ENCODE peak calls at places on chromosome 18, in nine cellular contexts. W is Karpas-422, J is body of pancreas, S is pancreas, X is IMR-90, D is kidney, V is PC-9, F is fibroblast of lung, Q is uterus. L is an unnamed sample.

GRCh38 chr18:26434887-26435286 is 113.5 kb downstream of the KCTD1 start:
- DNase-seq in V (no peak), F (peak; percentile 29), D (no peak), X (no peak), Q (no peak), J (no peak), S (no peak), W (no peak), L (no peak)

GRCh38 chr18:23718731-23719130 is 29.5 kb downstream of the LAMA3 start:
- DNase-seq in F (no peak), J (no peak), Q (no peak), V (no peak), X (no peak), S (no peak), D (no peak), W (no peak), L (no peak)

GRCh38 chr18:45357681-45358470 is 257.4 kb upstream of the SLC14A2 start:
- DNase-seq in W (no peak), D (no peak), F (no peak), X (no peak), S (peak; percentile 42), Q (no peak), V (no peak), J (peak; percentile 19), L (no peak)

GRCh38 chr18:45353530-45353929 is 261.7 kb upstream of the SLC14A2 start:
- DNase-seq in Q (no peak), V (peak; percentile 60), S (no peak), W (no peak), F (no peak), J (no peak), D (no peak), X (no peak), L (no peak)

GRCh38 chr18:78623142-78623541 is 356.5 kb upstream of the SALL3 start:
- DNase-seq in X (no peak), V (no peak), D (no peak), S (no peak), J (no peak), Q (no peak), W (no peak), F (no peak), L (no peak)

GRCh38 chr18:69400253-69400975 is at the start of gene DOK6:
- DNase-seq in F (peak; percentile 83), D (peak; percentile 80), V (no peak), W (no peak), X (peak; percentile 69), Q (peak; percentile 39), S (peak; percentile 27), J (peak; percentile 21), L (peak; percentile 82)

GRCh38 chr18:23401400-23402347 is 51.4 kb upstream of the RIOK3 start:
- DNase-seq in W (no peak), V (peak; percentile 83), F (peak; percentile 61), J (peak; percentile 47), D (peak; percentile 81), X (peak; percentile 73), S (no peak), Q (no peak), L (peak; percentile 56)

GRCh38 chr18:27213123-27213717 is 28.1 kb upstream of the CHST9 start:
- DNase-seq in S (no peak), F (no peak), X (no peak), J (no peak), W (no peak), D (no peak), Q (no peak), V (no peak), L (no peak)

GRCh38 chr18:25262920-25263319 is 89.0 kb downstream of the ZNF521 start:
- DNase-seq in Q (no peak), V (no peak), F (peak; percentile 47), X (peak; percentile 77), S (no peak), J (no peak), W (no peak), D (no peak), L (no peak)

GRCh38 chr18:70036771-70037452 is 89.2 kb upstream of the CD226 start:
- DNase-seq in S (no peak), D (no peak), J (no peak), X (no peak), W (peak; percentile 51), Q (no peak), F (no peak), V (no peak), L (no peak)

GRCh38 chr18:79611040-79611681 is 68.4 kb upstream of the CTDP1 start:
- DNase-seq in F (peak; percentile 47), V (peak; percentile 49), X (peak; percentile 92), S (no peak), W (no peak), Q (peak; percentile 61), J (peak; percentile 11), D (peak; percentile 54), L (peak; percentile 92)

GRCh38 chr18:73407506-73407905 is 539.7 kb upstream of the NETO1 start:
- DNase-seq in J (no peak), S (no peak), X (peak; percentile 45), D (no peak), F (peak; percentile 23), Q (peak; percentile 14), W (no peak), V (no peak), L (peak; percentile 20)

GRCh38 chr18:49059028-49059670 is 108.4 kb upstream of the SMAD7 start:
- DNase-seq in S (no peak), Q (no peak), V (no peak), W (peak; percentile 54), D (no peak), X (peak; percentile 24), J (no peak), F (peak; percentile 34), L (no peak)

GRCh38 chr18:23871410-23871809 is 143.1 kb upstream of the TTC39C start:
- DNase-seq in Q (no peak), D (no peak), F (no peak), W (no peak), X (no peak), V (no peak), J (no peak), S (no peak), L (peak; percentile 37)

GRCh38 chr18:64273724-64274123 is 124.8 kb upstream of the LINC00305 start:
- DNase-seq in S (no peak), X (no peak), Q (no peak), J (no peak), V (no peak), W (no peak), F (no peak), D (no peak), L (no peak)

GRCh38 chr18:57077786-57078552 is 68.9 kb upstream of the BOD1L2 start:
- DNase-seq in W (peak; percentile 95), Q (no peak), J (no peak), F (no peak), X (no peak), V (no peak), S (no peak), D (no peak), L (no peak)

GRCh38 chr18:48106976-48107781 is 176.7 kb upstream of the SMAD2 start:
- DNase-seq in V (no peak), J (no peak), S (no peak), W (no peak), D (no peak), Q (no peak), F (no peak), X (no peak), L (no peak)

GRCh38 chr18:702957-703659 is 9.3 kb downstream of the ENOSF1 start:
- DNase-seq in Q (peak; percentile 27), X (peak; percentile 91), D (no peak), V (peak; percentile 88), S (no peak), W (no peak), J (no peak), F (peak; percentile 80), L (peak; percentile 28)

GRCh38 chr18:24016643-24017042 is 2.1 kb downstream of the TTC39C start:
- DNase-seq in X (no peak), S (no peak), W (no peak), J (no peak), D (no peak), F (no peak), V (no peak), Q (no peak), L (no peak)

GRCh38 chr18:28018361-28018760 is 158.6 kb downstream of the CDH2 start:
- DNase-seq in D (no peak), W (no peak), F (no peak), Q (no peak), V (no peak), X (no peak), S (no peak), J (no peak), L (no peak)

GRCh38 chr18:59593291-59593717 is 103.9 kb downstream of the CCBE1 start:
- DNase-seq in D (no peak), J (no peak), V (no peak), F (no peak), X (peak; percentile 40), S (no peak), Q (no peak), W (no peak), L (no peak)

GRCh38 chr18:32509121-32509520 is 38.4 kb upstream of the GAREM1 start:
- DNase-seq in S (no peak), Q (no peak), D (no peak), F (no peak), V (no peak), X (no peak), W (no peak), J (no peak), L (no peak)
- H3K4me3 ChIP-seq in S (no peak overlapping the region), Q (no peak overlapping the region), D (no peak overlapping the region), F (no peak overlapping the region), V (no peak overlapping the region), X (no peak overlapping the region), W (no peak overlapping the region), J (no peak overlapping the region), L (no peak overlapping the region)

GRCh38 chr18:9422816-9423519 is 52.3 kb upstream of the RALBP1 start:
- DNase-seq in W (no peak), D (no peak), F (no peak), V (peak; percentile 85), Q (no peak), J (no peak), S (no peak), X (no peak), L (no peak)
- H3K27ac ChIP-seq in W (no peak overlapping the region), D (no peak overlapping the region), F (no peak overlapping the region), V (peak overlapping the region; percentile 93), Q (no peak overlapping the region), J (no peak overlapping the region), S (no peak overlapping the region), X (no peak overlapping the region), L (no peak overlapping the region)

DNA sequence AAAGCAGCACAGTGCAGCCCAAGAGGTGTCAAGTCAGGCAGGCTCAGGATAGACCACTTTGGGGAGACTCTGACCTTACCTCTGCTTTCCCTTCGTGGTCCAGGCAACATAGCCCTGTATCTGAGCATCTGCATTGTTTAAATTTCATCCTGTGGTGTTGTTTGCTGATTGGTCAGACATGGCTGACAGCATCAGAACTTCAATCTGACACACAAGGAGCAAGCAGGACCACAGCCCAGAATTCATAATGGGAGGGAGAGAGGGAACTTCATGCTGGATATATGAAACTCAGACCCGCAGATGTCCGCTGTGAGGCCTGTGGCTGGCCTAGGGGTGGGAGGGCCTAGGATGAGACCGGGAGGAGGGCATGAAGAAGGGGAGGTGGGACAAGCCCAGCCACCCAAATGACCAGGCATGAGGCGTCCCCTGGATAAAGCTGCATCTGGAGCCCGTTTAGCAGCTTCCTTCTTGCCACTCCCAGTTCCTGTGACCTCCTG is 285.6 kb downstream of the TCF4 start:
- DNase-seq in W (peak; percentile 32), Q (no peak), F (peak; percentile 13), D (no peak), J (no peak), X (peak; percentile 17), V (no peak), S (no peak), L (no peak)
- H3K4me3 ChIP-seq in W (no peak overlapping the region), Q (no peak overlapping the region), F (no peak overlapping the region), D (no peak overlapping the region), J (no peak overlapping the region), X (no peak overlapping the region), V (no peak overlapping the region), S (no peak overlapping the region), L (no peak overlapping the region)

GRCh38 chr18:76457475-76457874 is 37.6 kb downstream of the ZNF516 start:
- DNase-seq in X (peak; percentile 30), J (no peak), Q (no peak), D (no peak), W (no peak), V (no peak), F (no peak), S (no peak), L (no peak)
- H3K27ac ChIP-seq in X (no peak overlapping the region), J (no peak overlapping the region), Q (no peak overlapping the region), D (no peak overlapping the region), W (peak overlapping the region; percentile 72), V (no peak overlapping the region), F (no peak overlapping the region), S (no peak overlapping the region), L (no peak overlapping the region)

L was measured in brain microvascular endothelial cell.